ENCODE peak calls at places on chromosome 21, in five cellular contexts. One of them, this sample, is unnamed.

GRCh38 chr21:26148071-26148470 is 22.5 kb downstream of the APP start:
- DNase-seq in AG04450: no peak
- DNase-seq in T-helper 1 cell: no peak
- DNase-seq in MCF 10A: no peak
- DNase-seq in activated CD8-positive, alpha-beta T cell treated with anti-CD3 and anti-CD28 coated beads for 36 hours: no peak
- DNase-seq in this sample: no peak

GRCh38 chr21:29102791-29103257 is 27.6 kb upstream of the MAP3K7CL start:
- DNase-seq in AG04450: no peak
- DNase-seq in T-helper 1 cell: no peak
- DNase-seq in MCF 10A: no peak
- DNase-seq in activated CD8-positive, alpha-beta T cell treated with anti-CD3 and anti-CD28 coated beads for 36 hours: no peak
- DNase-seq in this sample: no peak

GRCh38 chr21:35850542-35851103 is 209.7 kb downstream of the SETD4 start:
- DNase-seq in AG04450: no peak
- DNase-seq in T-helper 1 cell: no peak
- DNase-seq in MCF 10A: no peak
- DNase-seq in activated CD8-positive, alpha-beta T cell treated with anti-CD3 and anti-CD28 coated beads for 36 hours: no peak
- DNase-seq in this sample: peak; percentile 43

GRCh38 chr21:25881524-25882376 is 147.0 kb downstream of the GABPA start:
- DNase-seq in AG04450: peak; percentile 16
- DNase-seq in T-helper 1 cell: peak; percentile 17
- DNase-seq in MCF 10A: peak; percentile 67
- DNase-seq in activated CD8-positive, alpha-beta T cell treated with anti-CD3 and anti-CD28 coated beads for 36 hours: peak; percentile 75
- DNase-seq in this sample: peak; percentile 66

GRCh38 chr21:45474323-45474950 is 67.8 kb downstream of the SLC19A1 start:
- DNase-seq in AG04450: no peak
- DNase-seq in T-helper 1 cell: no peak
- DNase-seq in MCF 10A: no peak
- DNase-seq in activated CD8-positive, alpha-beta T cell treated with anti-CD3 and anti-CD28 coated beads for 36 hours: no peak
- DNase-seq in this sample: no peak

GRCh38 chr21:34636961-34637360 is 22.0 kb upstream of the RCAN1 start:
- DNase-seq in AG04450: no peak
- DNase-seq in T-helper 1 cell: no peak
- DNase-seq in MCF 10A: no peak
- DNase-seq in activated CD8-positive, alpha-beta T cell treated with anti-CD3 and anti-CD28 coated beads for 36 hours: no peak
- DNase-seq in this sample: no peak

GRCh38 chr21:45439171-45439872 is 34.4 kb downstream of the COL18A1 start:
- DNase-seq in AG04450: peak; percentile 60
- DNase-seq in T-helper 1 cell: peak; percentile 74
- DNase-seq in MCF 10A: peak; percentile 68
- DNase-seq in activated CD8-positive, alpha-beta T cell treated with anti-CD3 and anti-CD28 coated beads for 36 hours: peak; percentile 89
- DNase-seq in this sample: peak; percentile 93

GRCh38 chr21:41220208-41220733 is 52.3 kb downstream of the BACE2 start:
- DNase-seq in AG04450: no peak
- DNase-seq in T-helper 1 cell: no peak
- DNase-seq in MCF 10A: no peak
- DNase-seq in activated CD8-positive, alpha-beta T cell treated with anti-CD3 and anti-CD28 coated beads for 36 hours: no peak
- DNase-seq in this sample: peak; percentile 21

GRCh38 chr21:45599146-45599581 is 44.4 kb upstream of the PCBP3 start:
- DNase-seq in AG04450: no peak
- DNase-seq in T-helper 1 cell: no peak
- DNase-seq in MCF 10A: no peak
- DNase-seq in activated CD8-positive, alpha-beta T cell treated with anti-CD3 and anti-CD28 coated beads for 36 hours: no peak
- DNase-seq in this sample: no peak

GRCh38 chr21:35170244-35170756 is 121.2 kb upstream of the RUNX1 start:
- DNase-seq in AG04450: no peak
- DNase-seq in T-helper 1 cell: no peak
- DNase-seq in MCF 10A: no peak
- DNase-seq in activated CD8-positive, alpha-beta T cell treated with anti-CD3 and anti-CD28 coated beads for 36 hours: no peak
- DNase-seq in this sample: no peak

GRCh38 chr21:46557469-46557868 is 47.4 kb downstream of the S100B start:
- DNase-seq in AG04450: no peak
- DNase-seq in T-helper 1 cell: no peak
- DNase-seq in MCF 10A: no peak
- DNase-seq in activated CD8-positive, alpha-beta T cell treated with anti-CD3 and anti-CD28 coated beads for 36 hours: no peak
- DNase-seq in this sample: no peak

GRCh38 chr21:31476551-31477120 is 132.6 kb upstream of the TIAM1 start:
- DNase-seq in AG04450: no peak
- DNase-seq in T-helper 1 cell: no peak
- DNase-seq in MCF 10A: no peak
- DNase-seq in activated CD8-positive, alpha-beta T cell treated with anti-CD3 and anti-CD28 coated beads for 36 hours: no peak
- DNase-seq in this sample: peak; percentile 24

GRCh38 chr21:28309596-28309995 is 683.1 kb downstream of the LTN1 start:
- DNase-seq in AG04450: no peak
- DNase-seq in T-helper 1 cell: no peak
- DNase-seq in MCF 10A: no peak
- DNase-seq in activated CD8-positive, alpha-beta T cell treated with anti-CD3 and anti-CD28 coated beads for 36 hours: no peak
- DNase-seq in this sample: no peak

GRCh38 chr21:44856131-44856530 is 17.4 kb downstream of the PTTG1IP start:
- DNase-seq in AG04450: no peak
- DNase-seq in T-helper 1 cell: no peak
- DNase-seq in MCF 10A: no peak
- DNase-seq in activated CD8-positive, alpha-beta T cell treated with anti-CD3 and anti-CD28 coated beads for 36 hours: no peak
- DNase-seq in this sample: no peak

This sample was measured in fibroblast of mammary gland.